ENCODE peak calls at places on chromosomes 16 and 17, in six cellular contexts. M is HepG2, Q is GM12891, C is H1, J is GM12878, S is K562. N is an unnamed sample.

GRCh38 chr16:75019007-75019406 is 20.2 kb downstream of the ZNRF1 start:
- DNase-seq in M (no peak), Q (no peak), C (no peak), J (no peak), S (no peak), N (no peak)

GRCh38 chr16:2483160-2483559 is 8.2 kb downstream of the TBC1D24 start:
- DNase-seq in M (no peak), Q (no peak), C (no peak), J (no peak), S (no peak), N (no peak)

GRCh38 chr17:81052199-81052997 is 17.4 kb downstream of the BAIAP2 start:
- DNase-seq in M (no peak), Q (no peak), C (no peak), J (no peak), S (no peak), N (no peak)

GRCh38 chr17:72392056-72393010 is 271.5 kb downstream of the SOX9 start:
- DNase-seq in M (no peak), Q (no peak), C (no peak), J (peak), S (no peak), N (peak)

GRCh38 chr17:28335201-28335958 is at the start of the genes IFT20 and TNFAIP1:
- DNase-seq in M (peak), Q (peak), C (peak), J (peak), S (peak), N (peak)

GRCh38 chr16:65833171-65833871 is 533.2 kb upstream of the CDH5 start:
- DNase-seq in M (no peak), Q (no peak), C (no peak), J (no peak), S (no peak), N (no peak)

GRCh38 chr16:46974352-46974751 is 878 bp upstream of the DNAJA2 start:
- DNase-seq in M (peak), Q (peak), C (no peak), J (peak), S (peak), N (no peak)

GRCh38 chr17:30290696-30291570 is 811 bp downstream of the BLMH start:
- DNase-seq in M (peak), Q (peak), C (no peak), J (no peak), S (peak), N (peak)

GRCh38 chr17:61338000-61338864 is 61.4 kb upstream of the TBX2 start:
- DNase-seq in M (peak), Q (no peak), C (no peak), J (no peak), S (no peak), N (no peak)

GRCh38 chr17:39629494-39629880 is 2.7 kb downstream of the PPP1R1B start:
- DNase-seq in M (no peak), Q (no peak), C (no peak), J (no peak), S (no peak), N (no peak)

GRCh38 chr17:33292981-33293867 is at the start of gene ASIC2:
- DNase-seq in M (no peak), Q (peak), C (peak), J (no peak), S (peak), N (no peak)

GRCh38 chr16:11980167-11980844 is 3.8 kb downstream of the SNX29 start:
- DNase-seq in M (no peak), Q (no peak), C (no peak), J (peak), S (no peak), N (no peak)

GRCh38 chr17:55201609-55201932 is 63.2 kb upstream of the HLF start:
- DNase-seq in M (no peak), Q (no peak), C (no peak), J (no peak), S (no peak), N (no peak)

GRCh38 chr17:82882715-82883446 is 43.1 kb upstream of the ZNF750 start:
- DNase-seq in M (no peak), Q (no peak), C (no peak), J (no peak), S (no peak), N (no peak)

GRCh38 chr16:65601781-65602180 is 479.9 kb upstream of the CDH11 start:
- DNase-seq in M (no peak), Q (no peak), C (no peak), J (no peak), S (no peak), N (no peak)

GRCh38 chr16:25748099-25748654 is 56.4 kb downstream of the HS3ST4 start:
- DNase-seq in M (no peak), Q (no peak), C (no peak), J (no peak), S (no peak), N (no peak)

GRCh38 chr17:37699285-37699973 is 45.4 kb downstream of the HNF1B start:
- DNase-seq in M (no peak), Q (no peak), C (no peak), J (no peak), S (no peak), N (no peak)

GRCh38 chr17:37493249-37494027 is 3.7 kb downstream of the DUSP14 start:
- DNase-seq in M (peak), Q (no peak), C (no peak), J (no peak), S (no peak), N (no peak)

GRCh38 chr16:11386791-11387546 is 41.7 kb downstream of the RMI2 start:
- DNase-seq in M (peak), Q (peak), C (peak), J (no peak), S (peak), N (no peak)

GRCh38 chr17:27424516-27424915 is 31.7 kb upstream of the KSR1 start:
- DNase-seq in M (no peak), Q (no peak), C (no peak), J (no peak), S (no peak), N (no peak)

GRCh38 chr17:78356163-78356713 is 3.6 kb downstream of the SOCS3 start:
- DNase-seq in M (no peak), Q (peak), C (peak), J (peak), S (no peak), N (peak)

GRCh38 chr16:20760346-20760745 is 3.5 kb upstream of the ACSM3 start:
- DNase-seq in M (no peak), Q (no peak), C (no peak), J (no peak), S (no peak), N (no peak)

GRCh38 chr16:58511933-58512815 is 3.1 kb upstream of the SETD6 start:
- DNase-seq in M (peak), Q (peak), C (peak), J (no peak), S (peak), N (no peak)

GRCh38 chr17:51667722-51668083 is 407.4 kb downstream of the UTP18 start:
- DNase-seq in M (no peak), Q (no peak), C (no peak), J (no peak), S (no peak), N (no peak)

GRCh38 chr17:33055171-33055611 is 63.5 kb downstream of the SPACA3 start:
- DNase-seq in M (no peak), Q (no peak), C (no peak), J (no peak), S (no peak), N (no peak)

GRCh38 chr17:58387834-58388233 is 29.5 kb downstream of the RNF43 start:
- DNase-seq in M (no peak), Q (no peak), C (no peak), J (no peak), S (no peak), N (no peak)

GRCh38 chr17:9907883-9908648 is 3.0 kb upstream of the RCVRN start:
- DNase-seq in M (no peak), Q (no peak), C (no peak), J (no peak), S (no peak), N (no peak)

GRCh38 chr17:35099929-35100328 is 19.7 kb downstream of the RAD51D start:
- DNase-seq in M (no peak), Q (no peak), C (no peak), J (no peak), S (no peak), N (no peak)

GRCh38 chr16:81003610-81004460 is 2.9 kb downstream of the CMC2 start:
- DNase-seq in M (no peak), Q (no peak), C (no peak), J (no peak), S (no peak), N (no peak)

GRCh38 chr16:83336630-83337029 is 471.1 kb upstream of the HSBP1 start:
- DNase-seq in M (no peak), Q (no peak), C (no peak), J (no peak), S (no peak), N (no peak)

GRCh38 chr16:55711959-55712876 is 56.4 kb downstream of the SLC6A2 start:
- DNase-seq in M (peak), Q (peak), C (peak), J (no peak), S (peak), N (peak)

GRCh38 chr16:17331991-17332390 is 138.8 kb downstream of the XYLT1 start:
- DNase-seq in M (no peak), Q (no peak), C (no peak), J (no peak), S (no peak), N (no peak)

GRCh38 chr17:79534851-79535727 is 75.8 kb downstream of the RBFOX3 start:
- DNase-seq in M (no peak), Q (no peak), C (no peak), J (no peak), S (no peak), N (no peak)

GRCh38 chr17:69268442-69269068 is 39.9 kb upstream of the ABCA10 start:
- DNase-seq in M (peak), Q (no peak), C (no peak), J (no peak), S (no peak), N (no peak)

GRCh38 chr17:62626719-62627218 is 701 bp upstream of the MRC2 start:
- DNase-seq in M (peak), Q (peak), C (no peak), J (no peak), S (no peak), N (no peak)
- TF ChIP-seq POLR2AphosphoS5 in M (no peak), Q (no peak), C (no peak), J (no peak), S (no peak), N (no peak)

GRCh38 chr16:85187886-85188285 is 75.6 kb upstream of the CIBAR2 start:
- DNase-seq in M (no peak), Q (no peak), C (no peak), J (no peak), S (no peak), N (no peak)
- TF ChIP-seq POLR2A in M (no peak), Q (no peak), C (no peak), J (no peak), S (no peak), N (no peak)

DNA sequence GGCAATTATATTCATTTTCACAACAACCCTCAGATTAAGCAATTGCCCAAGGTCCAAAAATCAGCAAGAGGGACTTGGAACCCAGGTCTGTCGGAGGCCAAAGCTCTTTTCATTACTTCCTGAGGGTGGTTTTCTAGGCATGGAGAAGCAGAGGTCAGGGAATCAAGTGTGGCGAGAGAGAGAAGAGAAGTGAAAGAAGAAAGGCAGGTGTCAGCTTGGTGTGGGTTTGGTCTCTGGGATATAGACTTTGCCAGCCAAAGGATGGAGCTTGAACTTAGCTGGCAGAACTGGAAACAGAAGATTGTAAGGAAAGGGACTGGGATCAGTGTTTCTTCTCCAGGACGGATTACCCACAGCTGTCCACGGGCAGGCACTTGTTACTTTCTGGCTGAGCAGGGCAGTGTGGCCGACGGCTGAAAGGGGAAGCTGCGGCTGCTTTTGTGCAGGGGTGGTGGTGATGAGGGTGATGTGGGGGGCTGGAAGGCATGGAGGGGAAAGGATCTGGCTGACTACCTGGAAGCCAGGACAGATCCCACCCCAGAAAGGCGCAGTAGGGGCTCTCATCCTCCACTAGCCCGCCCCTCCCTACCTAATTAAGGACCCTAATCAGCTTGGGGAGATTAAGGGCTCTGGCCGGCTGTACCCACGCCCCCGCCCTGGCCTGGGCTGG is at the start of gene GUCY2D:
- DNase-seq in M (no peak), Q (no peak), C (no peak), J (no peak), S (no peak), N (no peak)
- TF ChIP-seq TAF1 in M (no peak), Q (no peak), C (no peak), J (no peak), S (no peak), N (no peak)

GRCh38 chr17:49691677-49692191 is 13.8 kb upstream of the SPOP start:
- DNase-seq in M (no peak), Q (no peak), C (no peak), J (no peak), S (no peak), N (no peak)

GRCh38 chr17:49690256-49690655 is 12.4 kb upstream of the SPOP start:
- DNase-seq in M (no peak), Q (no peak), C (no peak), J (no peak), S (no peak), N (no peak)

GRCh38 chr17:49687878-49688491 is 10.1 kb upstream of the SPOP start:
- DNase-seq in M (peak), Q (no peak), C (no peak), J (no peak), S (no peak), N (no peak)

GRCh38 chr17:49692751-49693150 is 14.9 kb upstream of the SPOP start:
- DNase-seq in M (no peak), Q (no peak), C (no peak), J (no peak), S (no peak), N (no peak)

GRCh38 chr17:49691086-49691676 is 13.3 kb upstream of the SPOP start:
- DNase-seq in M (no peak), Q (no peak), C (no peak), J (no peak), S (no peak), N (no peak)
- TF ChIP-seq POLR2AphosphoS5 in M (no peak), Q (no peak), C (no peak), J (no peak), S (no peak), N (no peak)

GRCh38 chr17:2122641-2123302 is 67.9 kb downstream of the HIC1 start:
- DNase-seq in M (no peak), Q (peak), C (no peak), J (no peak), S (no peak), N (no peak)
- TF ChIP-seq POLR2A in M (no peak), Q (no peak), C (no peak), J (no peak), S (no peak), N (no peak)

DNA sequence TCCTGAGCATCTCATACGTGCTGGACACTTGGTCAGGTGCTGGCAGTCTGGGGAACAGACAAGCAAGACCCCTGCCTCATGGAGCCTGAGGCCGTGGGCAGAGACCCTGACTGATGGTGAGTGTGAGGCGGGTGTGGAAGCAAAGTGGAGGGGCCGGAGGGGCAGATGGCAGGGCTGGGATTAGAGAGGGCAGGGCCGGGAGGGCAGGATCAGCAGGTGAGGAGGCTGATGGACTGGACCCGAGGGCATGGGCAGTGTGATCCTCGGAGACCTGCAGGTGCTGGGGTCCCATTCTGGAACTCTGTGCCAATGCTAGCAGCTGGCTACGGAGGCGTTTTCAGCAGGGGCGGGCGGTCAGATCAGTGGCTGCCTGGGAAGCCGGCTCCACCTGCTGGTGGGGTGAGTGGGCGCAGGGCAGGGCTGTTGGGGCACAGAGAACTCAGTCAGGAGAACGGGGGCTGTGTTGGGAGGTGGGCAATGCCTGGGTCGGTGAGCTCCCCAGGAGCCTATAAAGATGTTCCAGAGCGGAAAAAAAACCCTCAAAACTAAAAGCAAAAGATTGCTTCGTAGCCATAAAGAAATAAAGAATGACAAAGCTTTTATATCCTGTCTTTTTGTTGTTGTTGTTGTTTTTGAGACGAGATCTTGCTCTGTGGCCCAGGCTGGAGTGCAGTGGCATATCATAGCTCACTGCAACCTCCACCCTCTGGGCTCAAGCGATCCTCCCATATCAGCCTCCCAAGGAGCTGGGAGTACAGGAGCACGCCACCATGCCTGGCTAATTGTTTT is 8.9 kb upstream of the C16orf74 start:
- DNase-seq in M (no peak), Q (no peak), C (peak), J (no peak), S (peak), N (no peak)
- TF ChIP-seq TAF1 in M (no peak), Q (no peak), C (no peak), J (no peak), S (no peak), N (no peak)